ENCODE peak calls at places on chromosomes 6 and 20, in six cellular contexts. D, R, I, Y, S and W are unnamed samples.

GRCh38 chr6:107807186-107807585 is 16.9 kb downstream of the SCML4 start:
- DNase-seq in R (no peak), Y (no peak), D (no peak), S (no peak), I (no peak), W (no peak)

GRCh38 chr20:53579581-53580375 is 13.9 kb downstream of the ZNF217 start:
- DNase-seq in S (no peak), R (no peak), I (peak; percentile 91), D (peak; percentile 58), Y (no peak), W (no peak)

GRCh38 chr6:17149581-17149980 is 47.7 kb downstream of the STMND1 start:
- DNase-seq in D (no peak), I (no peak), R (no peak), Y (no peak), S (no peak), W (no peak)

GRCh38 chr20:24855848-24856247 is 93.2 kb upstream of the CST7 start:
- DNase-seq in R (no peak), Y (no peak), D (no peak), S (no peak), I (no peak), W (no peak)

GRCh38 chr20:6395695-6396094 is 272.9 kb upstream of the FERMT1 start:
- DNase-seq in I (peak; percentile 28), R (no peak), Y (peak; percentile 87), D (peak; percentile 43), S (no peak), W (no peak)

GRCh38 chr6:108876929-108877775 is 28.9 kb downstream of the ARMC2 start:
- DNase-seq in Y (no peak), D (peak; percentile 29), R (no peak), S (no peak), I (peak; percentile 90), W (no peak)

GRCh38 chr20:53869466-53870258 is 200.7 kb downstream of the BCAS1 start:
- DNase-seq in D (peak; percentile 80), I (peak; percentile 86), Y (peak; percentile 86), R (peak; percentile 52), S (no peak), W (no peak)

GRCh38 chr6:132466952-132467351 is 46.0 kb downstream of the STX7 start:
- DNase-seq in R (no peak), S (no peak), Y (no peak), I (no peak), D (no peak), W (no peak)

GRCh38 chr20:12660918-12661317 is 347.9 kb upstream of the SPTLC3 start:
- DNase-seq in Y (no peak), I (no peak), D (no peak), S (no peak), R (no peak), W (no peak)

GRCh38 chr6:52231411-52232127 is 12.7 kb downstream of the IL17F start:
- DNase-seq in Y (no peak), R (no peak), D (no peak), I (no peak), S (no peak), W (no peak)

GRCh38 chr6:14286144-14286543 is 168.6 kb downstream of the CD83 start:
- DNase-seq in D (peak; percentile 87), R (no peak), I (peak; percentile 94), S (no peak), Y (no peak), W (no peak)

GRCh38 chr20:24721891-24722530 is 227.1 kb upstream of the CST7 start:
- DNase-seq in Y (no peak), D (no peak), S (no peak), R (no peak), I (no peak), W (no peak)

GRCh38 chr6:90179190-90180169 is 117.2 kb downstream of the BACH2 start:
- DNase-seq in S (no peak), Y (no peak), I (peak; percentile 28), D (no peak), R (no peak), W (no peak)

GRCh38 chr20:62546606-62547005 is 70.8 kb upstream of the GATA5 start:
- DNase-seq in S (no peak), Y (no peak), D (no peak), R (no peak), I (no peak), W (no peak)